ENCODE peak calls at places on chromosomes 3 and 15, in ten cellular contexts. U is CD4-positive, alpha-beta T cell; D is WERI-Rb-1; L is iPS DF 6.9; Z is mammary epithelial cell; F is esophagus squamous epithelium; Y is psoas muscle; A is keratinocyte; P is GM23248; V is cardiac muscle cell. I is an unnamed sample.

GRCh38 chr3:46902188-46902631 is 24.7 kb downstream of the PTH1R start:
- DNase-seq in U (no peak), D (no peak), L (no peak), Z (no peak), F (no peak), Y (peak), A (no peak), P (no peak), V (no peak), I (no peak)

GRCh38 chr3:129308636-129309035 is 30.0 kb downstream of the HMCES start:
- DNase-seq in U (no peak), D (no peak), L (no peak), Z (no peak), F (no peak), Y (no peak), A (no peak), P (no peak), V (no peak), I (no peak)

GRCh38 chr3:152199069-152199838 is 69.5 kb upstream of the MBNL1 start:
- DNase-seq in U (no peak), D (no peak), L (no peak), Z (no peak), F (no peak), Y (no peak), A (no peak), P (no peak), V (no peak), I (no peak)

GRCh38 chr3:30384546-30385072 is 221.8 kb upstream of the TGFBR2 start:
- DNase-seq in U (no peak), D (no peak), L (no peak), Z (peak), F (no peak), Y (no peak), A (no peak), P (no peak), V (no peak), I (no peak)

GRCh38 chr3:144760831-144761230 is 789.2 kb downstream of the DIPK2A start:
- DNase-seq in U (no peak), D (no peak), L (no peak), Z (peak), F (no peak), Y (no peak), A (no peak), P (no peak), V (peak), I (no peak)

GRCh38 chr15:51579012-51579411 is 43.6 kb downstream of the DMXL2 start:
- DNase-seq in U (no peak), D (no peak), L (no peak), Z (no peak), F (no peak), Y (no peak), A (no peak), P (peak), V (peak), I (no peak)

GRCh38 chr3:189967254-189967865 is 153.3 kb downstream of the P3H2 start:
- DNase-seq in U (no peak), D (no peak), L (no peak), Z (peak), F (no peak), Y (no peak), A (no peak), P (peak), V (peak), I (no peak)

GRCh38 chr3:73576995-73577394 is 47.7 kb downstream of the PDZRN3 start:
- DNase-seq in U (no peak), D (no peak), L (no peak), Z (peak), F (no peak), Y (no peak), A (no peak), P (peak), V (no peak), I (no peak)

GRCh38 chr3:71962561-71963240 is 177.8 kb upstream of the PROK2 start:
- DNase-seq in U (no peak), D (no peak), L (no peak), Z (peak), F (no peak), Y (no peak), A (no peak), P (peak), V (no peak), I (no peak)

GRCh38 chr3:99644017-99644416 is 5.6 kb downstream of the COL8A1 start:
- DNase-seq in U (no peak), D (no peak), L (no peak), Z (no peak), F (no peak), Y (no peak), A (no peak), P (no peak), V (no peak), I (no peak)

GRCh38 chr3:99639579-99639978 is 1.2 kb downstream of the COL8A1 start:
- DNase-seq in U (no peak), D (no peak), L (no peak), Z (no peak), F (no peak), Y (no peak), A (no peak), P (peak), V (peak), I (no peak)

GRCh38 chr3:99641984-99642383 is 3.6 kb downstream of the COL8A1 start:
- DNase-seq in U (no peak), D (no peak), L (no peak), Z (no peak), F (no peak), Y (no peak), A (no peak), P (no peak), V (no peak), I (no peak)

GRCh38 chr3:99640214-99640851 is 1.9 kb downstream of the COL8A1 start:
- DNase-seq in U (no peak), D (no peak), L (no peak), Z (no peak), F (no peak), Y (no peak), A (no peak), P (peak), V (no peak), I (no peak)

GRCh38 chr3:99641480-99641879 is 3.1 kb downstream of the COL8A1 start:
- DNase-seq in U (no peak), D (no peak), L (no peak), Z (no peak), F (no peak), Y (no peak), A (no peak), P (peak), V (no peak), I (no peak)
- H3K27ac ChIP-seq in U (no peak), D (no peak), L (no peak), Z (no peak), F (peak), Y (no peak), A (no peak), P (peak), V (no peak), I (no peak)

GRCh38 chr3:197380786-197381185 is 82.4 kb upstream of the DLG1 start:
- DNase-seq in U (no peak), D (no peak), L (no peak), Z (peak), F (no peak), Y (peak), A (no peak), P (no peak), V (no peak), I (no peak)
- H3K27ac ChIP-seq in U (no peak), D (no peak), L (no peak), Z (no peak), F (no peak), Y (peak), A (no peak), P (no peak), V (no peak), I (no peak)

GRCh38 chr3:12444582-12445468 is 39.5 kb upstream of the TSEN2 start:
- DNase-seq in U (no peak), D (no peak), L (no peak), Z (peak), F (no peak), Y (no peak), A (no peak), P (no peak), V (peak), I (no peak)
- H3K27ac ChIP-seq in U (no peak), D (no peak), L (no peak), Z (no peak), F (no peak), Y (no peak), A (peak), P (no peak), V (peak), I (no peak)

DNA sequence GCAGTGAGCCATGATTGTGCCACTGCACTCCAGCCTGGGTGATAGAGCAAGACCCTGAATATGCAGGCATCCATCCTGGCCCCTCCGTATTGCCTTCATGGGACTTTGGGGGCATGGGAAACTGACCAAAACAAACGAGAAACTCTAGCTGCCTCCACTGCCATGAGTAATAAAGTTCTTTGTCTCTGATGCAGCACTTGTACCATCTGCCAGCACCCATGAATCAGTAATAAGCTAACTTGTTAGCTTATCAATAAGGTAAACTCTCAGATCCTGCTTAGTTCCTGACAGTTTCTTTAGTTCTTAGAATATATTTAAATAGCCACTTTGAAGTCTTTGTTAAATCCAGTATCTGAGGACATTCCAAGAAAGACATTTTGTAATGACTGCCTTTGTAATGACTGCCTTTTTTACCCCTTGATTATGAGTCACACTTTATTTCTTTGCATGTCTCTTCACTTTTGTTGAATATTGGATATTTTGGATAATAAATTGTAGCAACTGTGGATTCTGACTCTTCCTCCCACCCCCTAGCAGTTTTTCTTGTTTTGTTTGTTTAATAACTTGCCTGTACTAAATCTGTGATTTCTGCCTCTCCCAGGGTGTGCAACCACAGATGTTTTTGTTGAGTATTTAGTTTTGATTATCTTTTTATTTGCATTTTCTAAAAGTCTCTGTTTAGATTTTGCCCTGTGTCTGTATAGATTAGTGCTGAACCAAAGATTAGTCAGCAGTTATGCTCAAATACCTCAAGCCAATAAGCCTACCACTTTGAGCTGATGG is 136.9 kb downstream of the HCN4 start:
- DNase-seq in U (no peak), D (no peak), L (no peak), Z (no peak), F (no peak), Y (no peak), A (no peak), P (peak), V (no peak), I (no peak)
- H3K27ac ChIP-seq in U (no peak), D (no peak), L (no peak), Z (no peak), F (no peak), Y (no peak), A (no peak), P (peak), V (no peak), I (no peak)

GRCh38 chr3:112319516-112320276 is 13.3 kb upstream of the CD200 start:
- DNase-seq in U (no peak), D (no peak), L (no peak), Z (peak), F (no peak), Y (no peak), A (no peak), P (no peak), V (no peak), I (no peak)

GRCh38 chr3:112327371-112327951 is 5.5 kb upstream of the CD200 start:
- DNase-seq in U (peak), D (peak), L (no peak), Z (peak), F (no peak), Y (no peak), A (peak), P (peak), V (peak), I (peak)

GRCh38 chr3:112320698-112321097 is 12.3 kb upstream of the CD200 start:
- DNase-seq in U (no peak), D (no peak), L (no peak), Z (no peak), F (no peak), Y (no peak), A (no peak), P (no peak), V (no peak), I (no peak)

GRCh38 chr3:112321867-112322652 is 10.9 kb upstream of the CD200 start:
- DNase-seq in U (no peak), D (no peak), L (no peak), Z (no peak), F (no peak), Y (no peak), A (no peak), P (no peak), V (no peak), I (no peak)
- H3K27ac ChIP-seq in U (no peak), D (no peak), L (no peak), Z (no peak), F (no peak), Y (no peak), A (no peak), P (no peak), V (peak), I (no peak)

I was measured in caudate nucleus.